ENCODE peak calls at places on chromosomes 3 and 15, in ten cellular contexts. X is GM23248, F is suprapubic skin, B is body of pancreas, O is AG09309, D is BJ, T is epithelial cell of esophagus, Z is esophagus muscularis mucosa, H is cardiac fibroblast, Y is transverse colon. Q is an unnamed sample.

GRCh38 chr15:76418352-76419140 is 82.0 kb downstream of the ISL2 start:
- DNase-seq in D (no peak), T (peak; percentile 74), O (no peak), X (no peak), Z (no peak), F (no peak), H (no peak), B (no peak), Y (no peak), Q (no peak)

GRCh38 chr3:58116161-58116955 is 94.4 kb downstream of the DNASE1L3 start:
- DNase-seq in O (no peak), Y (no peak), F (no peak), D (no peak), X (no peak), B (no peak), H (no peak), Z (no peak), T (no peak), Q (no peak)

GRCh38 chr3:4866841-4867240 is 112.4 kb upstream of the BHLHE40 start:
- DNase-seq in O (peak; percentile 49), Y (peak; percentile 19), H (peak; percentile 59), T (peak; percentile 33), D (peak; percentile 34), X (peak; percentile 78), F (no peak), Z (no peak), B (peak; percentile 14), Q (no peak)

GRCh38 chr15:74340139-74340538 is 27.3 kb downstream of the CYP11A1 start:
- DNase-seq in O (no peak), T (peak; percentile 78), X (peak; percentile 49), Z (no peak), H (peak; percentile 34), Y (no peak), B (no peak), F (peak; percentile 53), D (peak; percentile 15), Q (no peak)

GRCh38 chr3:23044463-23044862 is 158.7 kb upstream of the UBE2E2 start:
- DNase-seq in Y (no peak), O (no peak), F (no peak), X (no peak), H (no peak), B (no peak), Z (no peak), T (no peak), D (no peak), Q (no peak)

GRCh38 chr15:74616020-74616939 is 644 bp downstream of the CLK3 start:
- DNase-seq in B (peak; percentile 82), H (peak; percentile 79), X (peak; percentile 85), T (peak; percentile 64), O (no peak), F (peak; percentile 90), D (no peak), Y (peak; percentile 89), Z (peak; percentile 94), Q (peak; percentile 79)

GRCh38 chr3:110456001-110456400 is 615.6 kb upstream of the NECTIN3 start:
- DNase-seq in T (no peak), H (no peak), Y (no peak), F (no peak), D (no peak), Z (no peak), B (no peak), X (no peak), O (no peak), Q (no peak)

GRCh38 chr3:134328147-134328591 is 46.1 kb downstream of the AMOTL2 start:
- DNase-seq in X (peak; percentile 93), Y (no peak), B (no peak), H (peak; percentile 86), T (peak; percentile 91), D (peak; percentile 89), O (peak; percentile 86), F (no peak), Z (no peak), Q (no peak)

GRCh38 chr3:42387802-42388651 is 22.4 kb downstream of the LYZL4 start:
- DNase-seq in X (no peak), F (no peak), T (peak; percentile 13), Z (no peak), D (no peak), B (no peak), H (no peak), O (no peak), Y (no peak), Q (no peak)

GRCh38 chr3:101423984-101424888 is 88.8 kb downstream of the SENP7 start:
- DNase-seq in Y (no peak), Z (no peak), F (no peak), H (no peak), D (no peak), B (no peak), X (no peak), T (no peak), O (no peak), Q (no peak)

GRCh38 chr3:99871231-99871898 is 53.7 kb downstream of the CMSS1 start:
- DNase-seq in F (no peak), O (no peak), X (peak; percentile 50), Z (no peak), B (no peak), D (no peak), T (no peak), Y (no peak), H (no peak), Q (no peak)

GRCh38 chr15:42270551-42270950 is 2.5 kb upstream of the GANC start:
- DNase-seq in T (no peak), B (no peak), Z (no peak), D (no peak), Y (no peak), H (no peak), X (peak; percentile 7), O (no peak), F (no peak), Q (no peak)

GRCh38 chr15:42273099-42273899 is at the start of the genes GANC and TMEM87A:
- DNase-seq in Z (peak; percentile 99), O (peak; percentile 96), H (peak; percentile 99), F (peak; percentile 99), Y (peak; percentile 98), D (peak; percentile 94), B (peak; percentile 98), T (peak; percentile 99), X (peak; percentile 100), Q (peak; percentile 95)

GRCh38 chr15:42272768-42273098 is 268 bp upstream of the GANC start:
- DNase-seq in H (no peak), F (no peak), O (no peak), X (no peak), Y (no peak), Z (no peak), T (no peak), B (no peak), D (no peak), Q (no peak)

GRCh38 chr15:42273900-42274692 is 863 bp upstream of the TMEM87A start:
- DNase-seq in B (peak; percentile 53), H (peak; percentile 63), D (no peak), X (peak; percentile 89), Z (peak; percentile 94), F (peak; percentile 84), O (no peak), T (peak; percentile 94), Y (peak; percentile 82), Q (peak; percentile 54)

GRCh38 chr15:42270996-42271395 is 2.0 kb upstream of the GANC start:
- DNase-seq in B (no peak), D (no peak), H (no peak), X (peak; percentile 5), T (no peak), Y (no peak), Z (no peak), F (no peak), O (no peak), Q (no peak)
- H3K4me3 ChIP-seq in B (no peak overlapping the region), D (peak overlapping the region; percentile 28), H (no peak overlapping the region), X (peak overlapping the region; percentile 99), T (peak overlapping the region; percentile 28), Y (no peak overlapping the region), Z (no peak overlapping the region), F (peak overlapping the region; percentile 20), O (no peak overlapping the region), Q (no peak overlapping the region)

GRCh38 chr3:125379483-125379882 is 4.4 kb upstream of the ZNF148 start:
- DNase-seq in H (no peak), D (no peak), F (no peak), Y (no peak), O (no peak), X (no peak), T (no peak), B (no peak), Z (no peak), Q (no peak)
- H3K4me3 ChIP-seq in H (no peak overlapping the region), D (no peak overlapping the region), F (no peak overlapping the region), Y (no peak overlapping the region), O (no peak overlapping the region), X (no peak overlapping the region), T (no peak overlapping the region), B (no peak overlapping the region), Z (no peak overlapping the region), Q (no peak overlapping the region)

GRCh38 chr3:35641920-35642532 is 2.7 kb downstream of the ARPP21 start:
- DNase-seq in T (no peak), D (no peak), Y (no peak), F (no peak), B (no peak), X (no peak), H (no peak), Z (no peak), O (no peak), Q (no peak)
- H3K4me3 ChIP-seq in T (no peak overlapping the region), D (no peak overlapping the region), Y (no peak overlapping the region), F (no peak overlapping the region), B (no peak overlapping the region), X (no peak overlapping the region), H (no peak overlapping the region), Z (no peak overlapping the region), O (no peak overlapping the region), Q (no peak overlapping the region)

GRCh38 chr15:52241489-52241888 is 50.3 kb upstream of the GNB5 start:
- DNase-seq in D (no peak), Z (no peak), H (no peak), T (no peak), X (no peak), O (no peak), Y (no peak), B (no peak), F (no peak), Q (no peak)

GRCh38 chr15:52247481-52247880 is 48.1 kb downstream of the MYO5C start:
- DNase-seq in H (no peak), D (no peak), B (no peak), T (no peak), Z (no peak), X (no peak), Y (no peak), O (no peak), F (no peak), Q (no peak)

GRCh38 chr15:52243697-52244555 is 51.7 kb downstream of the MYO5C start:
- DNase-seq in Z (no peak), Y (no peak), H (no peak), B (no peak), X (no peak), O (no peak), F (no peak), T (no peak), D (no peak), Q (no peak)

GRCh38 chr15:52251144-52251860 is 44.3 kb downstream of the MYO5C start:
- DNase-seq in Z (no peak), B (no peak), H (no peak), F (no peak), D (no peak), T (no peak), Y (no peak), X (no peak), O (no peak), Q (no peak)

DNA sequence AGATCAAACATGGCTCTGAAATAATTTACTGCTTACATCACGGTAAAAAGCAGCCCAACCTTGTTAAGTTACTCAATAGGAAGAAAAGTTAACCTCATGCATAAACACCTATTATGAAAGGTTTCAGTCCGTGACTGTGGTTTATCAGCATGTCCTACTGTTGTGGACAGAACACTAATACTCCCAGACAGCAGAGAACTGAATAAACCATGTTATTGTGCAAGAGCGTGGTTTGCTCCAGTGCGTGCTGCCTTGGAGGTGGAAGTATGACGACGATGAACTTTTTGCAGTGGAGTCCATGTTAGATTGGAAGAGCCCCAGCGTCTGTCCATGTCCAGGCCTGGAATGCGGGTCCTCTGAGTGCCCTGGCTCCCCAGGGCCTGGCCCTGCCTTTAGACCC is 48.6 kb downstream of the MYO5C start:
- DNase-seq in T (peak; percentile 71), O (peak; percentile 96), Z (no peak), D (no peak), X (peak; percentile 71), Y (no peak), H (peak; percentile 80), B (no peak), F (no peak), Q (no peak)
- H3K4me3 ChIP-seq in T (no peak overlapping the region), O (no peak overlapping the region), Z (no peak overlapping the region), D (no peak overlapping the region), X (no peak overlapping the region), Y (no peak overlapping the region), H (no peak overlapping the region), B (no peak overlapping the region), F (no peak overlapping the region), Q (no peak overlapping the region)